ENCODE peak calls at places on chromosomes 5 and 9, in five cellular contexts. R is heart left ventricle, W is cardiac fibroblast, P is upper lobe of right lung, M is breast epithelium. U is an unnamed sample.

GRCh38 chr5:32534056-32534455 is 51.3 kb upstream of the SUB1 start:
- DNase-seq in R (no peak), W (peak; percentile 69), P (no peak), M (no peak), U (peak; percentile 60)

GRCh38 chr9:99146574-99146973 is 41.7 kb downstream of the TGFBR1 start:
- DNase-seq in R (no peak), W (no peak), P (no peak), M (no peak), U (no peak)

GRCh38 chr5:146813748-146814147 is 64.8 kb downstream of the PPP2R2B start:
- DNase-seq in R (no peak), W (no peak), P (no peak), M (no peak), U (no peak)

GRCh38 chr9:88690628-88691027 is 155.7 kb downstream of the NXNL2 start:
- DNase-seq in R (no peak), W (no peak), P (no peak), M (no peak), U (no peak)

GRCh38 chr9:136666364-136667216 is 3.9 kb downstream of the EGFL7 start:
- DNase-seq in R (no peak), W (no peak), P (no peak), M (no peak), U (no peak)

GRCh38 chr5:112533315-112533867 is 114.3 kb upstream of the EPB41L4A start:
- DNase-seq in R (no peak), W (no peak), P (no peak), M (no peak), U (no peak)

GRCh38 chr5:120091376-120091948 is 372.6 kb upstream of the PRR16 start:
- DNase-seq in R (no peak), W (no peak), P (no peak), M (no peak), U (no peak)

GRCh38 chr9:32502459-32502858 is 23.5 kb downstream of the RIGI start:
- DNase-seq in R (no peak), W (peak; percentile 86), P (no peak), M (no peak), U (peak; percentile 83)

GRCh38 chr9:85515021-85515420 is 226.7 kb downstream of the AGTPBP1 start:
- DNase-seq in R (no peak), W (no peak), P (no peak), M (no peak), U (no peak)

GRCh38 chr5:6458833-6459232 is 10.2 kb downstream of the UBE2QL1 start:
- DNase-seq in R (no peak), W (no peak), P (no peak), M (no peak), U (no peak)

DNA sequence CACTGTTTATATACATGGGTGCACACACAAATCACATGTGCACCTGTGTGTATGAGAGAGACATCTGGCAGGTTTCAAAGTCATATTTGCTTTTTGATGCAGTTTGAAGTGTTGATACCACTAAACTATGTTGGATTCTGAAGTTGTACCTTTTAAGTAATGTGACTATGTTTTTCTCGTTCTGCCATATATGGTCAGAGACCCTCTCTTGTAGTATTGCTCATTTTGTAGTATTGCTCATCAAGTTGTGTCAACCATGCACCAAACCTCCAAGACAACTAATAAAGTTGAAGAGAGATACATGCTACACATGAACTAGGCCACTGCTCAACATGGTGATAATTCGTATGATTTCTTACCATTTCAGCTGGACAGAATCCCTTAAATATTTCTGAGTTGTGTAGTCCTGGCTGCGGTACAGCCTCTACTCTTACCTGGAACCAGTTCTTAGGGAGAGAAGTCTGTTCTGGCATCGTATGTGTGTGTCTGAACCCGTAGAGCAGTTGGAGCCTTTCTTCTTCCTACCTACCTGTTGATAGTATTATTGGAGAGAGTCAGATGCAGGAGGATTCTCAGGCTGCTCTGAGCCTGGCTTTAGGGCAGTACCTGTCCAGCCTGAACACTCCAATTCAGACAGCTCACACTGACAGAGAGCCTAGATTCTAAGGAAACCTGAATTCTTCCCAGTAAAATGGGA is 190.3 kb downstream of the CD180 start:
- DNase-seq in R (no peak), W (no peak), P (no peak), M (no peak), U (no peak)
- H3K4me3 ChIP-seq in R (peak overlapping the region; percentile 64), W (no peak overlapping the region), P (peak overlapping the region; percentile 58), M (peak overlapping the region; percentile 72), U (peak overlapping the region; percentile 74)

DNA sequence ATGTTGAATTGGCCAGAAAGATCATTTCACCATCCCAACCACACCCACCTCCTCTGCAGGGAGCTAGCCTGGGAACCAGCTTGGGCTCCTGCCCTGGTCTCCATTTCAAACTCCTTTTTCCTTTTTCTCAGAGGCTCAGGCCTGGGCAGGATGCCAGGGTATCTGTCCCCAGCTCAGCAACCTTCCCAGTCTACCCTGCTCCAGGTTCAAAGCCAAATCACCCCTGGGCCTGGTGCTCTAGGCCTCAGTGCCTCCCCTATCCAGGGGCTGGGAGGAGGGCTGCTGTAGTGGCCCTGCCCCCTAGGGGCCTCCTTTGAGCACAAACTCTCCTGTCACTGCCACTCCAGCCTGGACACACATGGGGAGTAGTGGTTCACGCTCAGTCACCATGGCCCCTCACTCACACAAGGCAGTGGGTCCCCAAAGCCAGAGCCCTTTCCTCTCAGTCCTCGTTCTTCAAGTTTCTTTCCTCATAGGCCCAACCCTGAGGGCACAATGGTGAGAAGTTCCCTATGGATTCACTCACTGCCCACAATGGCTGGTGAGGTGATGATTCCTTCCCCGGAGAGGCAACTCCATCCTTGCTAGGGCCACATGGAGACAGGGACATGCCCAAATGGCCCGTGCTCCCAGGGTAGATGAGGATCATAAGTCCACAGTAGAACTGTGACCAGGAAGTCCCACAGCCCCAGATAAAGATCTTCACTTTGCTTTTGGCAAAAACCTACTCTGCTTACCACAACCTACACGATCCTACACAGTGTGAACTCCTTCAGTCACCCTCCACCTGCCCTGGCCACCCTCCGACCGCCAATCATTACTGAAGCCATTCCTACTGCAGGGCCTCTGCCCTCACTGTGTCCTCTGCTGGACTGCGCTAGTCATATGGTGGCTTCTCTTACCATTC is 1.6 kb upstream of the ST6GALNAC4 start:
- DNase-seq in R (peak; percentile 47), W (peak; percentile 81), P (no peak), M (no peak), U (peak; percentile 73)
- TF ChIP-seq CTCF in R (no peak), W (no peak), P (no peak), M (no peak), U (peak; percentile 17)

DNA sequence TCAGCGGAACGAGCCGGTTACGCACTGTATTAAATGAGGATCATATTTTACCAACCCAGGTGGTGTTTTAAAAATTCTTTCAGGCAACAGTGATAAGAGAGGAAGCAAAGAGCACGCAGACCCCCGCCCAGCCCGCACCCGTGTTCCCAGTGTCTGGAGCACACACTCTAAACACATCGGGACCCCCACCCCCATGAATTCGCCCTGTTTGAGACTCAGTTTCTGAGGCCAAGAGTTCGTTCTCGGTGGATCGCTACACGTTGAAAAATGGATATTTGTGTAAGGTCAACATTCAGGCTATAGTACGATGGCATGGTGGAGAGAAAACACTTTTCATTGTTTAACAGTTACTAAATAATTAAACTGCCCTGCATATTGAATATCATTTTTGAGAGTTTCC is 196.2 kb downstream of the MEF2C start:
- DNase-seq in R (no peak), W (no peak), P (no peak), M (no peak), U (no peak)
- H3K4me3 ChIP-seq in R (no peak overlapping the region), W (no peak overlapping the region), P (no peak overlapping the region), M (no peak overlapping the region), U (no peak overlapping the region)

GRCh38 chr5:79512692-79513518 is 1.0 kb downstream of the HOMER1 start:
- DNase-seq in R (no peak), W (peak; percentile 34), P (no peak), M (no peak), U (peak; percentile 20)

GRCh38 chr5:79516986-79517385 is 3.1 kb upstream of the HOMER1 start:
- DNase-seq in R (no peak), W (no peak), P (no peak), M (no peak), U (no peak)

GRCh38 chr5:79513519-79514390 is at the start of gene HOMER1:
- DNase-seq in R (peak; percentile 81), W (peak; percentile 88), P (peak; percentile 93), M (peak; percentile 63), U (peak; percentile 61)

GRCh38 chr5:79511945-79512493 is 1.9 kb downstream of the HOMER1 start:
- DNase-seq in R (no peak), W (peak; percentile 16), P (no peak), M (no peak), U (peak; percentile 14)

GRCh38 chr5:79514391-79515105 is 614 bp upstream of the HOMER1 start:
- DNase-seq in R (peak; percentile 93), W (peak; percentile 96), P (peak; percentile 95), M (peak; percentile 95), U (peak; percentile 89)
- TF ChIP-seq CTCF in R (no peak), W (no peak), P (no peak), M (peak; percentile 35), U (no peak)

GRCh38 chr5:179265529-179266290 is 79.6 kb downstream of the ADAMTS2 start:
- DNase-seq in R (peak; percentile 95), W (peak; percentile 99), P (peak; percentile 88), M (peak; percentile 80), U (peak; percentile 99)

GRCh38 chr5:179268399-179268952 is 76.8 kb downstream of the ADAMTS2 start:
- DNase-seq in R (no peak), W (no peak), P (peak; percentile 61), M (no peak), U (no peak)

GRCh38 chr5:179266291-179267070 is 78.8 kb downstream of the ADAMTS2 start:
- DNase-seq in R (no peak), W (no peak), P (peak; percentile 48), M (peak; percentile 18), U (peak; percentile 52)

GRCh38 chr5:179267671-179268071 is 77.6 kb downstream of the ADAMTS2 start:
- DNase-seq in R (no peak), W (no peak), P (peak; percentile 56), M (no peak), U (no peak)

GRCh38 chr5:179267071-179267670 is 78.1 kb downstream of the ADAMTS2 start:
- DNase-seq in R (no peak), W (no peak), P (peak; percentile 57), M (no peak), U (peak; percentile 56)
- H3K4me3 ChIP-seq in R (no peak overlapping the region), W (no peak overlapping the region), P (no peak overlapping the region), M (no peak overlapping the region), U (no peak overlapping the region)

U was measured in fibroblast of mammary gland.